ENCODE peak calls at places on chromosomes 2 and 18, in six cellular contexts. Q, M, C, D, A and K are unnamed samples.

GRCh38 chr18:68172842-68173549 is 541.9 kb downstream of the TMX3 start:
- DNase-seq in C (no peak), M (no peak), Q (no peak), D (no peak), A (no peak), K (no peak)

GRCh38 chr2:113232730-113233129 is 46.0 kb downstream of the PAX8 start:
- DNase-seq in D (no peak), Q (no peak), C (no peak), M (no peak), A (no peak), K (no peak)

GRCh38 chr2:69169990-69170389 is 157.0 kb downstream of the ANTXR1 start:
- DNase-seq in M (no peak), A (no peak), C (no peak), Q (no peak), D (no peak), K (no peak)

GRCh38 chr2:98459776-98460175 is 15.1 kb downstream of the INPP4A start:
- DNase-seq in M (peak; percentile 60), Q (no peak), C (no peak), D (no peak), A (no peak), K (no peak)

GRCh38 chr2:148253716-148254115 is 232.8 kb downstream of the MBD5 start:
- DNase-seq in M (peak; percentile 7), D (no peak), C (no peak), A (no peak), Q (no peak), K (no peak)

GRCh38 chr18:44047585-44047984 is 633.1 kb upstream of the SETBP1 start:
- DNase-seq in C (no peak), D (no peak), A (no peak), Q (no peak), M (no peak), K (no peak)

GRCh38 chr2:2843969-2844548 is 513.0 kb upstream of the MYT1L start:
- DNase-seq in A (no peak), Q (no peak), C (no peak), M (no peak), D (no peak), K (no peak)

GRCh38 chr2:230694241-230694640 is 18.4 kb upstream of the CAB39 start:
- DNase-seq in A (no peak), M (no peak), Q (no peak), C (no peak), D (no peak), K (no peak)

GRCh38 chr2:199490049-199490448 is 32.3 kb upstream of the SATB2 start:
- DNase-seq in C (no peak), Q (no peak), D (no peak), A (no peak), M (no peak), K (no peak)

GRCh38 chr2:236366049-236366387 is 101.8 kb upstream of the ASB18 start:
- DNase-seq in D (no peak), M (no peak), Q (no peak), A (no peak), C (no peak), K (no peak)

GRCh38 chr2:16662440-16662839 is 3.2 kb downstream of the CYRIA start:
- DNase-seq in C (no peak), M (no peak), Q (no peak), A (no peak), D (peak; percentile 72), K (peak; percentile 89)

GRCh38 chr18:74918276-74918675 is 290.7 kb downstream of the PTGR3 start:
- DNase-seq in Q (no peak), A (no peak), D (no peak), C (no peak), M (no peak), K (no peak)

GRCh38 chr2:7333970-7334493 is 416.8 kb downstream of the RNF144A start:
- DNase-seq in A (no peak), Q (no peak), D (no peak), C (no peak), M (no peak), K (no peak)

GRCh38 chr18:48887905-48888531 is 62.7 kb downstream of the SMAD7 start:
- DNase-seq in Q (no peak), M (no peak), C (no peak), D (no peak), A (peak; percentile 24), K (no peak)

GRCh38 chr2:47056374-47056773 is 98.7 kb downstream of the STPG4 start:
- DNase-seq in Q (peak; percentile 58), A (no peak), C (no peak), M (no peak), D (no peak), K (no peak)

GRCh38 chr2:165847001-165847400 is 53.0 kb upstream of the GALNT3 start:
- DNase-seq in M (no peak), A (no peak), Q (no peak), C (no peak), D (no peak), K (no peak)

GRCh38 chr18:45590060-45590537 is 25.2 kb upstream of the SLC14A2 start:
- DNase-seq in A (no peak), Q (no peak), C (no peak), D (no peak), M (no peak), K (no peak)

GRCh38 chr18:13268035-13268700 is 49.6 kb downstream of the LDLRAD4 start:
- DNase-seq in Q (no peak), M (no peak), C (no peak), D (no peak), A (no peak), K (peak; percentile 19)

GRCh38 chr18:33854086-33854826 is 276.2 kb downstream of the ASXL3 start:
- DNase-seq in A (no peak), Q (no peak), C (no peak), M (no peak), D (no peak), K (no peak)

GRCh38 chr18:80148316-80149199 is 39.5 kb downstream of the ADNP2 start:
- DNase-seq in A (no peak), M (no peak), Q (no peak), D (no peak), C (no peak), K (no peak)

GRCh38 chr18:75317723-75318122 is 107.1 kb downstream of the TSHZ1 start:
- DNase-seq in A (no peak), C (no peak), Q (no peak), D (no peak), M (no peak), K (no peak)

GRCh38 chr2:226875438-226876225 is 39.8 kb downstream of the RHBDD1 start:
- DNase-seq in M (no peak), A (no peak), D (no peak), Q (no peak), C (no peak), K (no peak)
- H3K27me3 ChIP-seq in M (no peaks in the 10 kb centered on the region), A (no peaks in the 10 kb centered on the region), D (no peaks in the 10 kb centered on the region), Q (no peaks in the 10 kb centered on the region), C (no peaks in the 10 kb centered on the region), K (no peaks in the 10 kb centered on the region)

DNA sequence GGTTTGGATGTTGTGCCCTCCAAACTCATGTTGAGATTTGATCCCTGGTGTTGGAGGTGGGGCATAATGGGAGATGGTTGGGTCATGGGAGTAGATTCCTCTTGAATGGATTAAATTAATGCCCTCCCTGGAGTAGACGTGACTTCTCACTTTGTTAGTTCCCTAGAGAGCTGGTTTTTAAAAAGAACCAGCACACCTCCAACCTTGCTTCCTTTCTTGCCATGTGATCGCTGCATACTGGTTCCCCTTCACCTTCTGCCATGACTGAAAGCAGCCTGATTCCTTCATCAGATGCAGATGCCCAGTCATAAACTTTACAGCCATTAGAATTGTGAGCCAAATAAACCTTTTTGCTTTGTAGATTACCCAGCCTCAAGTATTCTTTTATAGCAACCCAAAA is 21.7 kb downstream of the MTA3 start:
- DNase-seq in A (no peak), D (no peak), C (no peak), Q (no peak), M (no peak), K (no peak)
- H3K4me3 ChIP-seq in A (no peak overlapping the region), D (no peak overlapping the region), C (no peak overlapping the region), Q (no peak overlapping the region), M (no peak overlapping the region), K (no peak overlapping the region)

DNA sequence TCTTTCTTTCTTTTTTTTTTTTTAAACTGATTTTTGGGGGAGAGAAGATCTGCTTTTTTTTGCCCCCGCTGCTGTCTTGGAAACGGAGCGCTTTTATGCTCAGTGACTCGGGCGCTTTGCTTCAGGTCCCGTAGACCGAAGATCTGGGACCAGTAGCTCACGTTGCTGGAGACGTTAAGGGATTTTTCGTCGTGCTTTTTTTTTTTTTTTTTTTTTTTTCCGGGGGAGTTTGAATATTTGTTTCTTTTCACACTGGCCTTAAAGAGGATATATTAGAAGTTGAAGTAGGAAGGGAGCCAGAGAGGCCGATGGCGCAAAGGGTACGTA is 587 bp downstream of the MEIS1 start:
- DNase-seq in A (no peak), Q (no peak), D (no peak), M (no peak), C (no peak), K (no peak)
- H3K27me3 ChIP-seq in A (peaks cover 1% of the 10 kb centered on the region), Q (peaks cover 29% of the 10 kb centered on the region), D (no peaks in the 10 kb centered on the region), M (no peaks in the 10 kb centered on the region), C (peaks cover 12% of the 10 kb centered on the region), K (peaks cover 84% of the 10 kb centered on the region)

GRCh38 chr2:216690451-216691209 is 4.7 kb downstream of the IGFBP5 start:
- DNase-seq in D (no peak), A (no peak), C (no peak), Q (no peak), M (no peak), K (no peak)
- H3K4me3 ChIP-seq in D (no peak overlapping the region), A (no peak overlapping the region), C (no peak overlapping the region), Q (no peak overlapping the region), M (no peak overlapping the region), K (peak overlapping the region; percentile 41)

GRCh38 chr2:235132641-235133040 is 180.8 kb downstream of the SH3BP4 start:
- DNase-seq in M (no peak), D (no peak), Q (no peak), C (no peak), A (no peak), K (no peak)

GRCh38 chr2:235135990-235136561 is 184.3 kb downstream of the SH3BP4 start:
- DNase-seq in Q (no peak), A (peak; percentile 82), D (peak; percentile 86), M (peak; percentile 17), C (peak; percentile 61), K (peak; percentile 75)

GRCh38 chr2:235133837-235134236 is 182.0 kb downstream of the SH3BP4 start:
- DNase-seq in M (no peak), A (no peak), Q (no peak), C (no peak), D (no peak), K (no peak)

GRCh38 chr2:235131334-235132305 is 179.8 kb downstream of the SH3BP4 start:
- DNase-seq in C (no peak), D (no peak), A (no peak), M (no peak), Q (no peak), K (no peak)

GRCh38 chr2:235135195-235135965 is 183.6 kb downstream of the SH3BP4 start:
- DNase-seq in M (no peak), D (no peak), C (no peak), Q (no peak), A (no peak), K (no peak)
- H3K27me3 ChIP-seq in M (no peaks in the 10 kb centered on the region), D (no peaks in the 10 kb centered on the region), C (no peaks in the 10 kb centered on the region), Q (no peaks in the 10 kb centered on the region), A (no peaks in the 10 kb centered on the region), K (no peaks in the 10 kb centered on the region)